ENCODE peak calls at places on chromosome 21, in ten cellular contexts. L, C, A, J, K, Z, H, U, B and T are unnamed samples.

GRCh38 chr21:42063578-42064521 is 7.3 kb upstream of the UMODL1 start:
- DNase-seq in K (peak; percentile 81), C (peak; percentile 71), J (peak; percentile 66), B (no peak), Z (no peak), H (no peak), L (peak; percentile 57), A (peak; percentile 88), U (no peak), T (no peak)

GRCh38 chr21:17828223-17828622 is 9.1 kb upstream of the C21orf91 start:
- DNase-seq in H (no peak), L (no peak), C (no peak), K (no peak), A (no peak), U (no peak), J (no peak), Z (no peak), B (no peak), T (no peak)

GRCh38 chr21:32226444-32226843 is 52.4 kb downstream of the MIS18A start:
- DNase-seq in K (no peak), Z (no peak), U (no peak), J (no peak), L (no peak), A (no peak), B (no peak), H (no peak), C (no peak), T (no peak)

GRCh38 chr21:15139881-15140280 is 75.1 kb upstream of the NRIP1 start:
- DNase-seq in L (no peak), C (no peak), B (no peak), U (no peak), J (no peak), K (no peak), A (no peak), Z (no peak), H (no peak), T (no peak)

GRCh38 chr21:41589620-41590175 is 81.7 kb upstream of the TMPRSS2 start:
- DNase-seq in U (no peak), K (no peak), Z (no peak), C (no peak), L (no peak), B (peak; percentile 7), J (no peak), A (peak; percentile 39), H (no peak), T (no peak)

GRCh38 chr21:41137401-41137800 is 30.6 kb upstream of the BACE2 start:
- DNase-seq in L (no peak), K (no peak), U (no peak), H (no peak), Z (no peak), C (no peak), J (no peak), A (no peak), B (no peak), T (no peak)

GRCh38 chr21:29384608-29385359 is 86.1 kb downstream of the BACH1 start:
- DNase-seq in C (no peak), K (no peak), Z (no peak), B (no peak), U (no peak), A (peak; percentile 53), J (no peak), H (no peak), L (no peak), T (no peak)

GRCh38 chr21:28734522-28735175 is 258.0 kb downstream of the LTN1 start:
- DNase-seq in J (no peak), U (no peak), A (no peak), L (no peak), B (no peak), K (no peak), Z (no peak), C (no peak), H (no peak), T (no peak)

DNA sequence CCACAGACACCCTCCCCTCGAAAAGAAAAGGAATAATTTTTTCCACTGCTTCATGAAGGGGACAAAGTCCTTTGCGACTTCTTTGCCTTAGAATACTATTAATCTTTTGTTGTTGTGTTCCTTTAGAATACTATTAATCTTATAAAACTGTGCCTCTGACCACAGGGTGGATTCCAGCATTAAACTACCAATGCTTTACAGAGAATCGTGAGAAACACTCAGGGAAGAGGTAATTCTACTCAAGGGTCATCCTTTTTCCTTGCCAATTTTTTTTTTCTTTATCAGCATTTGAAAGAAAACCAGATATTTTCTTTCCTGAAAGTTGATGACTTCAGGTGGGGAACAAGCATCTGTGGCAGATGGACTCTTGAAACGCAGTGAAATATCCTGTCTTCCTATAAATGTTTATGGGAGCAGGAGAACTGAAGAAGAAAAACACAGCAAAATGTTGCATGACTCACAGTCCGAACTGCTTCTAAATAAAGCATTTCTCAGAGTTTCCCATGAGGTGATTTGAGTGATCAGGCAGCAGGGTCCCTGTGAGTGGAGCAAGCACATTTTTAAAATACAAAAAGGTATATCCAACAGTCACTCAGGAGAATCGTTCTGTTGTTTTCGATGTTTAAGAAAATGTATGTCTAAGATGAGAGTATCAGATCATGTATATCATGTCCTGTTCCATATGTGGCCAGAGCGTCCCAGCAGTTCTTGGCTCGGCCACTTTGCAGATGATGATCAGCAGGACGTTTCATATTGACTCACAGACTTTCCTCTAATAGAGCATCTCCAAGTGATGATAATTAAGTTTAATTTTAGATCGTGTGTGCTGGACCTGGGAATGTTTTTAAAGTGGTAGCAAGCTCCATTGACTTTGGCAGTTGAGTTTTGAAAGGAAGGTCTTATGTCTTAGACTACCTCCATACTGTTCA is 154.3 kb upstream of the RUNX1 start:
- DNase-seq in L (no peak), J (no peak), B (no peak), U (no peak), Z (no peak), K (no peak), C (no peak), H (no peak), A (no peak), T (no peak)
- TF ChIP-seq POLR2A in L (no peak), J (no peak), B (no peak), U (no peak), Z (no peak), K (no peak), C (no peak), H (no peak), A (no peak), T (no peak)

GRCh38 chr21:39315603-39316002 is 2.2 kb upstream of the BRWD1 start:
- DNase-seq in B (no peak), A (no peak), Z (no peak), C (no peak), K (no peak), H (no peak), J (no peak), L (no peak), U (no peak), T (no peak)

GRCh38 chr21:39316062-39316461 is 2.6 kb upstream of the BRWD1 start:
- DNase-seq in A (no peak), Z (no peak), H (no peak), L (no peak), K (no peak), C (no peak), J (no peak), B (no peak), U (peak; percentile 23), T (no peak)

GRCh38 chr21:39313042-39313456 is 383 bp downstream of the BRWD1 start:
- DNase-seq in C (peak; percentile 44), A (no peak), B (no peak), K (peak; percentile 38), L (no peak), H (peak; percentile 57), J (peak; percentile 74), Z (peak; percentile 70), U (peak; percentile 33), T (no peak)

GRCh38 chr21:39313457-39314154 is at the start of gene BRWD1:
- DNase-seq in U (peak; percentile 82), K (peak; percentile 84), J (peak; percentile 92), C (peak; percentile 80), L (peak; percentile 61), A (peak; percentile 89), Z (peak; percentile 86), B (peak; percentile 53), H (peak; percentile 87), T (peak; percentile 96)

DNA sequence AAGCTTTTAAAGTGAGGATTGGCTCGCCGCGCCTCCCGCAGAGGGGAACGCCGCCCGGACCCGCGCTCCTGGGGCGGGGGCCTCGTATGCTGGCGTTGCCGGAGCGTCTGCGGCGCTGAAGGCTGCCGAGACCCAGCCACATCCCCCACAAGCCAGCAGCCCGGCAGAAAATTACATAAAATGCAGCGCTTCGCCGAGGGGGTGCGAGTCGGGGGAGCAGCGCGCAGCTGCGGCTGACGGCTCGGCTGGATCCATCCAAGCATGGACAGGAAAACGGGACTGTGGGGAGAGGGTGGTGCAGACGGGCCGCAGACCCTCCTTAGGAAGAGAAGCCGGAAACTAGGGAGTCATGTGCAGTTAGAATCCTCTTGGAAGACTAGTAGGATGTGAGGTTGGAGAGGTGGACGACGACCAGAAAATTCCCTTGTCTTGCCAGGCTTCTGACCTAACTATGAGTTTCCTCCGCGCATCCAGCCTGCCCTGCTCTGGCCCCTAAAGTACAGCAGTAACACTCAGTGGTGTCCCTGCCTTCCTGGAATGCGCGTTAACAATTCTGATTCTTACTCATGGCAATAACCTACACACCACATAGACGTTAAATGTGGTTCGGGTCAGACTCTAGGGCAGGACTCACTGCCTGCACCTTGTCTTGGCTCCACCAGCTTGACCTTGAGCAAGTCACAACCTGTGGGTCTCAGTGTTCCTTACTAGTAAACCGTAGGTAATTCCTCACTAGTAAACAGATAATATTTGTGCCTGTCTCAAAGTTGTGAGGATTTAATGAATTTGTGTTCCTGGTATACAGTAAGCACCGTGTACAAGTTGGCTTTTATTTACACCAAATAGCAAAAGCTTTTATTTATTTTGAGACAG is 959 bp upstream of the BRWD1 start:
- DNase-seq in A (peak; percentile 61), Z (no peak), H (peak; percentile 53), B (no peak), J (peak; percentile 77), C (peak; percentile 50), L (peak; percentile 39), K (peak; percentile 61), U (peak; percentile 54), T (peak; percentile 68)
- TF ChIP-seq POLR2A in A (peak; percentile 13), Z (no peak), H (no peak), B (no peak), J (no peak), C (peak; percentile 18), L (no peak), K (no peak), U (peak; percentile 12), T (no peak)

DNA sequence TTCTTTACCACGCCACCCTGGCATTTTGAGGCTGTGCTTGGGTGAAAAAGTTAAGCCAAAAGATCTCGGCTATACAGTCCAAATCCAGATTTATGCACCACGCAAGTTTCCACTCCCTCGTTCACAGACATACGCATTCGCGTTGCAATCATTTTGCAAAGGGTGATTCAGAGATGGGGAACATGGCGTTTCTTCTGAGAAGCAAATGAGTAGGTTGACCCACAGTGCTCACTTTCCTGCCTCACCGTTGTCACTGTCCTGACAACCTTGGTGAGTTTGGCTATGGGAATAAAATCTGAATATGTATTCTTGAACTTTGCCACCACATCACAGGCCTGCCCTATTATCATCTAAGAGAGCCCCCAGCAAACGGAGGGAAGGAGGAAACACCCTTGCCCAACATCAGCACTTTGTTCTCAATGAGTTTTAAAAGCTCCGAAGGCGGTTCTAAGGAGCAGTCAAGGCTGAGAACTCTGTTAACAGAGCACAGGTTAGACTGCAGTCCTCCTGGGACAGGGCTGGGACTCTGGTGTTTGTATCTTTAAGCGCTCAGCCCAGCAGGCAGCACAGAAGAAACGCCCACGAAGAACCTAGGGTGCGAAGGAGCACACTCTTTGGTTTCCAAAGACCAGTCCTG is 86.4 kb downstream of the RUNX1 start:
- DNase-seq in C (no peak), B (no peak), A (no peak), H (no peak), J (no peak), Z (no peak), K (no peak), U (no peak), L (no peak), T (no peak)
- TF ChIP-seq POLR2A in C (no peak), B (no peak), A (no peak), H (no peak), J (no peak), Z (no peak), K (no peak), U (no peak), L (no peak), T (no peak)

GRCh38 chr21:45289134-45289533 is 1.4 kb upstream of the POFUT2 start:
- DNase-seq in Z (no peak), L (no peak), A (no peak), K (no peak), U (no peak), H (no peak), C (no peak), B (peak; percentile 17), J (no peak), T (no peak)

GRCh38 chr21:45288441-45288841 is 746 bp upstream of the POFUT2 start:
- DNase-seq in C (peak; percentile 34), U (no peak), J (no peak), H (no peak), L (no peak), B (peak; percentile 17), K (no peak), Z (no peak), A (no peak), T (no peak)

GRCh38 chr21:45286671-45287437 is 841 bp downstream of the POFUT2 start:
- DNase-seq in A (no peak), H (peak; percentile 48), L (no peak), C (peak; percentile 8), Z (peak; percentile 68), J (peak; percentile 60), B (peak; percentile 13), K (no peak), U (no peak), T (no peak)

GRCh38 chr21:45289655-45290515 is 2.2 kb upstream of the POFUT2 start:
- DNase-seq in H (peak; percentile 36), A (no peak), U (no peak), L (no peak), B (peak; percentile 16), J (no peak), K (no peak), C (no peak), Z (peak; percentile 40), T (no peak)

DNA sequence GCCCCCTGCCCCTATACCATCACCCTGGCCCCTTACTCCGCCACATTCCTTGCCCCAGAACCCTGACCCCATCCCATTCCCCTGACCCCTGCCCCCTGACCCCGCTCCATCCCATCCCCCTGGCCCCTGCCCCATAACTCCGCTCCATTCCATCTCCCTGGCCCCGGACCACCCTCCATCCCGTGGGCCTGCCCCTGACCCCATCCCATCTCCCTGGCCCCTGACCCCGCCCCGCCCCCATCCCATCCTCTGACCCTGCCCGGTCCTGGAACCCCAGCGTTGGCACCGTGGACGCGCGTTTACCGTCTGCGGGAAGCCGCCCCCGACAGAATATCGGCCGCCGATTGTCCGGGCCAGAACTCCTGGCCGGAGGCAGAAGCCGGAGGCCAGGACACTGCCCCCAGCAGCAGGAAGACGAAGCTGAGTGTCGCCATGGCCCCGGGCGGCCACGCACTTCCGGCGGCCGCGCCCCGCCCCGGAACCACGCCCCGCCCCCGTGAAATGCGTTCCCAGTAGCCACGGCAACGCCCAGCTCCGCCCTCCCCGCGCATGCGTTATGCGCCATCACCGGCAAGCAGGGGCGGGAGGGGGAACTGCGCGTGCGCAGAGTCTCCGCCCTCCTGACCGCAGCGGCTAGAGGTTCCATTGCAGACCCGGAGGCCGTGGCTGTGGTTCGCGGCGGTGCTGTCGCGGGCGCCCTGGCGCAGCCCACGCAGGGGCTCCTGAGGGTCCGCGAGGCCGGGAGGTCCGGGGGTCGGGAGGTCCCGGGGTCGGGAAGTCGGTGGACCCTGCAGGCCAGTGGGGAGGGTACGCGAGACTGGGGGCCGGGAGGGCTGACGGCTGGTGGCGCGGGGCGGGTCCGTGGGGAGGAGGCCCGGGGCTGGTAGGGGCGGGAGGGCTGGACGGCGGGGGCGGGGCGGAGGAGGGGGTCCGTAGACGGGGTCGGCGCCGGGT is at the start of gene POFUT2:
- DNase-seq in B (peak; percentile 94), L (peak; percentile 94), A (peak; percentile 99), C (peak; percentile 99), H (peak; percentile 99), Z (peak; percentile 99), U (peak; percentile 99), K (peak; percentile 98), J (peak; percentile 99), T (peak; percentile 96)
- TF ChIP-seq POLR2A in B (no peak), L (peak; percentile 86), A (peak; percentile 92), C (peak; percentile 88), H (peak; percentile 82), Z (no peak), U (peak; percentile 92), K (peak; percentile 95), J (peak; percentile 37), T (peak; percentile 47)